ENCODE peak calls at places on chromosomes 7 and 10, in eight cellular contexts. X is SK-N-SH; K is transverse colon; B is BJ; U is CD8-positive, alpha-beta T cell; Y is tibial artery; S is testis; L is colonic mucosa. O is an unnamed sample.

GRCh38 chr10:103231047-103231551 is 14.6 kb upstream of the RPEL1 start:
- DNase-seq in K (no peak), U (no peak), L (no peak), S (peak; percentile 30), X (no peak), Y (no peak), B (peak; percentile 90), O (peak; percentile 94)

GRCh38 chr7:16064316-16064715 is 357.0 kb downstream of the CRPPA start:
- DNase-seq in Y (no peak), S (no peak), L (no peak), B (no peak), K (no peak), U (no peak), X (no peak), O (no peak)

GRCh38 chr7:157897686-157898085 is 560.9 kb downstream of the DNAJB6 start:
- DNase-seq in B (no peak), S (no peak), Y (no peak), L (no peak), X (peak; percentile 69), K (no peak), U (no peak), O (no peak)

GRCh38 chr7:98168181-98168903 is 42.9 kb upstream of the BHLHA15 start:
- DNase-seq in Y (peak; percentile 38), K (peak; percentile 76), U (peak; percentile 56), X (peak; percentile 91), S (peak; percentile 81), B (no peak), L (peak; percentile 73), O (peak; percentile 83)

GRCh38 chr7:101990811-101991418 is 173.5 kb downstream of the CUX1 start:
- DNase-seq in K (peak; percentile 63), Y (no peak), L (no peak), B (no peak), S (no peak), X (no peak), U (no peak), O (no peak)

GRCh38 chr10:120217736-120218135 is 239.3 kb upstream of the PLPP4 start:
- DNase-seq in Y (no peak), U (no peak), L (no peak), S (no peak), K (no peak), B (no peak), X (no peak), O (no peak)

GRCh38 chr7:34900891-34901493 is 136.3 kb downstream of the DPY19L1 start:
- DNase-seq in U (no peak), X (peak; percentile 40), L (no peak), K (no peak), B (no peak), Y (no peak), S (no peak), O (no peak)

GRCh38 chr10:131784363-131785120 is 116.3 kb upstream of the PPP2R2D start:
- DNase-seq in L (no peak), K (no peak), X (no peak), B (no peak), Y (no peak), S (no peak), U (no peak), O (no peak)

GRCh38 chr10:31604141-31604540 is 285.1 kb downstream of the ZEB1 start:
- DNase-seq in L (no peak), U (no peak), Y (no peak), K (no peak), B (no peak), X (no peak), S (no peak), O (no peak)

GRCh38 chr10:92387289-92387940 is 96.4 kb downstream of the MARCHF5 start:
- DNase-seq in U (no peak), Y (no peak), B (no peak), L (peak; percentile 37), S (peak; percentile 67), K (no peak), X (peak; percentile 29), O (peak; percentile 49)

GRCh38 chr7:32266932-32267475 is 196.8 kb upstream of the PDE1C start:
- DNase-seq in L (no peak), Y (no peak), X (no peak), S (no peak), U (no peak), B (no peak), K (no peak), O (no peak)

GRCh38 chr10:35058134-35058533 is 32.0 kb downstream of the CUL2 start:
- DNase-seq in K (no peak), L (no peak), S (no peak), B (peak; percentile 73), X (no peak), U (no peak), Y (no peak), O (peak; percentile 79)

GRCh38 chr10:1939016-1939415 is 201.7 kb upstream of the ADARB2 start:
- DNase-seq in U (peak; percentile 20), Y (no peak), S (no peak), K (no peak), L (no peak), B (no peak), X (no peak), O (no peak)

GRCh38 chr7:92354214-92354613 is 93.1 kb upstream of the GATAD1 start:
- DNase-seq in X (no peak), B (no peak), S (no peak), K (no peak), L (no peak), U (no peak), Y (no peak), O (no peak)

GRCh38 chr10:101295266-101295665 is 58.7 kb upstream of the BTRC start:
- DNase-seq in U (no peak), S (no peak), K (no peak), B (no peak), Y (no peak), L (no peak), X (no peak), O (no peak)

GRCh38 chr10:101299211-101299610 is 54.8 kb upstream of the BTRC start:
- DNase-seq in L (no peak), Y (no peak), B (no peak), X (no peak), K (no peak), S (no peak), U (no peak), O (no peak)

GRCh38 chr10:101301111-101301731 is 52.7 kb upstream of the BTRC start:
- DNase-seq in K (peak; percentile 18), S (peak; percentile 49), L (peak; percentile 28), Y (no peak), B (no peak), U (peak; percentile 11), X (no peak), O (peak; percentile 66)

GRCh38 chr10:101294109-101294508 is 59.9 kb upstream of the BTRC start:
- DNase-seq in K (no peak), B (no peak), U (no peak), X (no peak), S (no peak), Y (no peak), L (no peak), O (no peak)

DNA sequence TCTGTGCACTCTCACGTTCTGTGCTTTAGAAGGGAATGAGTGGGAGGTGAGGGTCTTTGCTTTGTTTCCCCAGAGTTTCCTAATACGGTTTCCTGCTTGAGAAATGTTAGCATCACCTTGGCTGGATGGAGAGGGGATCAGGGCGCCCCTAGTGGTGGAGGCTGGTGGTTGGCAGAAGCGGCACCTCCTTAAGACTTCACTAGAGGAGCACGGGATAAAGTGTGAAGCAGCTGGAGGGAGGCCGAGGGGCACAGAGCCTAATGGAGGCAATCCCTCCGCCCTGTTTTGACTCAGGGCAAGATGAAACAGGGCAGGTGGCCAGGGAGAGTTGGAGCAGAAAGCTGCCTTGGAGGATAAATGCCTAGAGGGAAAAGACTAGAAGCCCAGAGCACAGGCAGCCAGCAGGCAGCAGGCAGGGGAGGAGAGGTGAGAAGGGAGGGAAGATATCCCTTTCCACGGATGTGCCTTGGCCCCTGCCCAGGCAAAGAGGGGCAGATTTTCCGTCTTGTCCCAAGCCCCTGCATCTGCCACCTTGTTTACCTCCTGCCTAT is 56.0 kb upstream of the BTRC start:
- DNase-seq in X (peak; percentile 61), K (peak; percentile 66), L (peak; percentile 62), Y (peak; percentile 37), B (no peak), S (peak; percentile 83), U (peak; percentile 62), O (peak; percentile 57)
- TF ChIP-seq CTCF in X (peak; percentile 78), K (peak; percentile 83), L (peak; percentile 89), Y (peak; percentile 82), B (peak; percentile 93), S (peak; percentile 66), U (peak; percentile 89), O (peak; percentile 96)

GRCh38 chr10:42477170-42477569 is 161.2 kb downstream of the ZNF33B start:
- DNase-seq in K (no peak), U (no peak), X (peak; percentile 44), L (no peak), B (no peak), S (peak; percentile 16), Y (no peak), O (no peak)
- H3K27me3 ChIP-seq in K (peaks cover 12% of the 10 kb centered on the region), U (peaks cover 6% of the 10 kb centered on the region), X (no peaks in the 10 kb centered on the region), L (no peaks in the 10 kb centered on the region), B (no peaks in the 10 kb centered on the region), S (no peaks in the 10 kb centered on the region), Y (peaks cover 11% of the 10 kb centered on the region), O (no peaks in the 10 kb centered on the region)

DNA sequence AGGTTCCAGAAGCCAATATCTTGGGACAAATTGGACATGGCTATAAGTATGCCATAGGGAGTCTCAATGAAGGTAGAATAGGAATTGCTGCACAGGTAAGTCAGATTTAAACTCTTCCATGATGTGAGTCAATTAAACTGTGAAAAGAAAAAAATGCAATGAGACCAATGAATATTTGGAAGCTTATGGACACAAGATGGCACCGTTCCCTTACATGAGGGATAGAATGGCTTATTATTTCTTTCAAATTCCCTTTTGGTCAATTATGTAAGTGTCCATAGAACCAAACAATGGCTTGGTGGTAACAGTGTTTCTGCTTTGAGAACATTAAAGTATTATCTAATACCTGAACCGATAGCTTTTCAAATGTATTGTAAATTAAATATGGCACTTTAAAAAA is 35.6 kb downstream of the ACADSB start:
- DNase-seq in B (no peak), Y (no peak), X (peak; percentile 9), L (no peak), K (no peak), S (no peak), U (no peak), O (peak; percentile 43)
- TF ChIP-seq CTCF in B (no peak), Y (no peak), X (peak; percentile 40), L (no peak), K (no peak), S (no peak), U (no peak), O (peak; percentile 28)

GRCh38 chr10:49694466-49694865 is 15.0 kb downstream of the C10orf53 start:
- DNase-seq in Y (no peak), X (no peak), K (no peak), L (no peak), B (no peak), U (no peak), S (no peak), O (no peak)

GRCh38 chr10:49700211-49700610 is 20.8 kb downstream of the C10orf53 start:
- DNase-seq in Y (no peak), K (no peak), B (no peak), X (no peak), U (no peak), S (no peak), L (no peak), O (no peak)

GRCh38 chr10:49698679-49699078 is 19.2 kb downstream of the C10orf53 start:
- DNase-seq in S (no peak), B (no peak), K (no peak), X (no peak), L (no peak), Y (no peak), U (no peak), O (no peak)

GRCh38 chr10:49700997-49701396 is 21.5 kb downstream of the C10orf53 start:
- DNase-seq in B (no peak), K (no peak), L (no peak), Y (no peak), X (no peak), U (no peak), S (no peak), O (no peak)

GRCh38 chr10:49696311-49696710 is 16.9 kb downstream of the C10orf53 start:
- DNase-seq in S (no peak), K (no peak), X (no peak), L (no peak), Y (no peak), U (no peak), B (no peak), O (no peak)
- H3K27me3 ChIP-seq in S (no peaks in the 10 kb centered on the region), K (peaks cover 5% of the 10 kb centered on the region), X (no peaks in the 10 kb centered on the region), L (peaks cover 3% of the 10 kb centered on the region), Y (peaks cover 7% of the 10 kb centered on the region), U (no peaks in the 10 kb centered on the region), B (peaks cover 15% of the 10 kb centered on the region), O (peaks cover 4% of the 10 kb centered on the region)

O was measured in bronchial epithelial cell.